ENCODE peak calls at places on chromosomes 1 and 21, in six cellular contexts. One of them, this sample, is unnamed.

GRCh38 chr1:191490303-191490702 is 668.0 kb upstream of the RGS18 start:
- DNase-seq in Daoy: no peak
- DNase-seq in HAP-1: no peak
- DNase-seq in breast epithelium: no peak
- DNase-seq in activated CD4-positive, CD25-positive, alpha-beta regulatory T cell treated with anti-CD3 and anti-CD28 coated beads, Interleukin-2, amount 50 U/mL, for 16 hours: no peak
- DNase-seq in stimulated activated CD8-positive, alpha-beta memory T cell treated with anti-CD3 and anti-CD28 coated beads, Interleukin-7, amount 100 ng/mL, for 48 hours: no peak
- DNase-seq in this sample: no peak

GRCh38 chr1:84969489-84970250 is 27.2 kb downstream of the MCOLN2 start:
- DNase-seq in Daoy: no peak
- DNase-seq in HAP-1: no peak
- DNase-seq in breast epithelium: no peak
- DNase-seq in activated CD4-positive, CD25-positive, alpha-beta regulatory T cell treated with anti-CD3 and anti-CD28 coated beads, Interleukin-2, amount 50 U/mL, for 16 hours: no peak
- DNase-seq in stimulated activated CD8-positive, alpha-beta memory T cell treated with anti-CD3 and anti-CD28 coated beads, Interleukin-7, amount 100 ng/mL, for 48 hours: peak
- DNase-seq in this sample: no peak

GRCh38 chr1:169788402-169788801 is 6.3 kb downstream of the METTL18 start:
- DNase-seq in Daoy: no peak
- DNase-seq in HAP-1: no peak
- DNase-seq in breast epithelium: no peak
- DNase-seq in activated CD4-positive, CD25-positive, alpha-beta regulatory T cell treated with anti-CD3 and anti-CD28 coated beads, Interleukin-2, amount 50 U/mL, for 16 hours: no peak
- DNase-seq in stimulated activated CD8-positive, alpha-beta memory T cell treated with anti-CD3 and anti-CD28 coated beads, Interleukin-7, amount 100 ng/mL, for 48 hours: no peak
- DNase-seq in this sample: no peak

GRCh38 chr1:60895167-60896124 is 186.9 kb upstream of the NFIA start:
- DNase-seq in Daoy: no peak
- DNase-seq in HAP-1: no peak
- DNase-seq in breast epithelium: no peak
- DNase-seq in activated CD4-positive, CD25-positive, alpha-beta regulatory T cell treated with anti-CD3 and anti-CD28 coated beads, Interleukin-2, amount 50 U/mL, for 16 hours: no peak
- DNase-seq in stimulated activated CD8-positive, alpha-beta memory T cell treated with anti-CD3 and anti-CD28 coated beads, Interleukin-7, amount 100 ng/mL, for 48 hours: no peak
- DNase-seq in this sample: no peak

GRCh38 chr1:99560192-99561040 is 85.5 kb upstream of the PALMD start:
- DNase-seq in Daoy: no peak
- DNase-seq in HAP-1: no peak
- DNase-seq in breast epithelium: no peak
- DNase-seq in activated CD4-positive, CD25-positive, alpha-beta regulatory T cell treated with anti-CD3 and anti-CD28 coated beads, Interleukin-2, amount 50 U/mL, for 16 hours: no peak
- DNase-seq in stimulated activated CD8-positive, alpha-beta memory T cell treated with anti-CD3 and anti-CD28 coated beads, Interleukin-7, amount 100 ng/mL, for 48 hours: no peak
- DNase-seq in this sample: no peak

GRCh38 chr1:206535853-206536188 is 28.5 kb downstream of the RASSF5 start:
- DNase-seq in Daoy: no peak
- DNase-seq in HAP-1: no peak
- DNase-seq in breast epithelium: no peak
- DNase-seq in activated CD4-positive, CD25-positive, alpha-beta regulatory T cell treated with anti-CD3 and anti-CD28 coated beads, Interleukin-2, amount 50 U/mL, for 16 hours: no peak
- DNase-seq in stimulated activated CD8-positive, alpha-beta memory T cell treated with anti-CD3 and anti-CD28 coated beads, Interleukin-7, amount 100 ng/mL, for 48 hours: no peak
- DNase-seq in this sample: no peak

GRCh38 chr1:66383168-66383567 is 150.8 kb upstream of the SGIP1 start:
- DNase-seq in Daoy: no peak
- DNase-seq in HAP-1: no peak
- DNase-seq in breast epithelium: no peak
- DNase-seq in activated CD4-positive, CD25-positive, alpha-beta regulatory T cell treated with anti-CD3 and anti-CD28 coated beads, Interleukin-2, amount 50 U/mL, for 16 hours: no peak
- DNase-seq in stimulated activated CD8-positive, alpha-beta memory T cell treated with anti-CD3 and anti-CD28 coated beads, Interleukin-7, amount 100 ng/mL, for 48 hours: no peak
- DNase-seq in this sample: no peak

GRCh38 chr21:44618504-44618903 is 6.6 kb downstream of the KRTAP10-8 start:
- DNase-seq in Daoy: no peak
- DNase-seq in HAP-1: no peak
- DNase-seq in breast epithelium: no peak
- DNase-seq in activated CD4-positive, CD25-positive, alpha-beta regulatory T cell treated with anti-CD3 and anti-CD28 coated beads, Interleukin-2, amount 50 U/mL, for 16 hours: no peak
- DNase-seq in stimulated activated CD8-positive, alpha-beta memory T cell treated with anti-CD3 and anti-CD28 coated beads, Interleukin-7, amount 100 ng/mL, for 48 hours: no peak
- DNase-seq in this sample: no peak

GRCh38 chr1:43225168-43225567 is 44.6 kb upstream of the TMEM125 start:
- DNase-seq in Daoy: peak
- DNase-seq in HAP-1: no peak
- DNase-seq in breast epithelium: no peak
- DNase-seq in activated CD4-positive, CD25-positive, alpha-beta regulatory T cell treated with anti-CD3 and anti-CD28 coated beads, Interleukin-2, amount 50 U/mL, for 16 hours: no peak
- DNase-seq in stimulated activated CD8-positive, alpha-beta memory T cell treated with anti-CD3 and anti-CD28 coated beads, Interleukin-7, amount 100 ng/mL, for 48 hours: no peak
- DNase-seq in this sample: no peak

GRCh38 chr1:1540015-1540816 is at the start of gene TMEM240:
- DNase-seq in Daoy: peak
- DNase-seq in HAP-1: no peak
- DNase-seq in breast epithelium: peak
- DNase-seq in activated CD4-positive, CD25-positive, alpha-beta regulatory T cell treated with anti-CD3 and anti-CD28 coated beads, Interleukin-2, amount 50 U/mL, for 16 hours: no peak
- DNase-seq in stimulated activated CD8-positive, alpha-beta memory T cell treated with anti-CD3 and anti-CD28 coated beads, Interleukin-7, amount 100 ng/mL, for 48 hours: peak
- DNase-seq in this sample: peak

GRCh38 chr1:151156515-151156819 is at the start of gene TNFAIP8L2:
- DNase-seq in Daoy: no peak
- DNase-seq in HAP-1: no peak
- DNase-seq in breast epithelium: no peak
- DNase-seq in activated CD4-positive, CD25-positive, alpha-beta regulatory T cell treated with anti-CD3 and anti-CD28 coated beads, Interleukin-2, amount 50 U/mL, for 16 hours: peak
- DNase-seq in stimulated activated CD8-positive, alpha-beta memory T cell treated with anti-CD3 and anti-CD28 coated beads, Interleukin-7, amount 100 ng/mL, for 48 hours: peak
- DNase-seq in this sample: no peak

GRCh38 chr21:41620982-41621381 is 113.0 kb upstream of the TMPRSS2 start:
- DNase-seq in Daoy: no peak
- DNase-seq in HAP-1: no peak
- DNase-seq in breast epithelium: no peak
- DNase-seq in activated CD4-positive, CD25-positive, alpha-beta regulatory T cell treated with anti-CD3 and anti-CD28 coated beads, Interleukin-2, amount 50 U/mL, for 16 hours: no peak
- DNase-seq in stimulated activated CD8-positive, alpha-beta memory T cell treated with anti-CD3 and anti-CD28 coated beads, Interleukin-7, amount 100 ng/mL, for 48 hours: no peak
- DNase-seq in this sample: no peak

GRCh38 chr21:34807881-34808568 is 139.2 kb downstream of the CLIC6 start:
- DNase-seq in Daoy: peak
- DNase-seq in HAP-1: no peak
- DNase-seq in breast epithelium: no peak
- DNase-seq in activated CD4-positive, CD25-positive, alpha-beta regulatory T cell treated with anti-CD3 and anti-CD28 coated beads, Interleukin-2, amount 50 U/mL, for 16 hours: peak
- DNase-seq in stimulated activated CD8-positive, alpha-beta memory T cell treated with anti-CD3 and anti-CD28 coated beads, Interleukin-7, amount 100 ng/mL, for 48 hours: peak
- DNase-seq in this sample: no peak

GRCh38 chr1:89780721-89781120 is 40.1 kb upstream of the LRRC8D start:
- DNase-seq in Daoy: peak
- DNase-seq in HAP-1: peak
- DNase-seq in breast epithelium: no peak
- DNase-seq in activated CD4-positive, CD25-positive, alpha-beta regulatory T cell treated with anti-CD3 and anti-CD28 coated beads, Interleukin-2, amount 50 U/mL, for 16 hours: no peak
- DNase-seq in stimulated activated CD8-positive, alpha-beta memory T cell treated with anti-CD3 and anti-CD28 coated beads, Interleukin-7, amount 100 ng/mL, for 48 hours: no peak
- DNase-seq in this sample: no peak

GRCh38 chr1:217133958-217134856 is 411.0 kb upstream of the ESRRG start:
- DNase-seq in Daoy: peak
- DNase-seq in HAP-1: no peak
- DNase-seq in breast epithelium: no peak
- DNase-seq in activated CD4-positive, CD25-positive, alpha-beta regulatory T cell treated with anti-CD3 and anti-CD28 coated beads, Interleukin-2, amount 50 U/mL, for 16 hours: no peak
- DNase-seq in stimulated activated CD8-positive, alpha-beta memory T cell treated with anti-CD3 and anti-CD28 coated beads, Interleukin-7, amount 100 ng/mL, for 48 hours: no peak
- DNase-seq in this sample: no peak

GRCh38 chr21:35257413-35257812 is 208.3 kb upstream of the RUNX1 start:
- DNase-seq in Daoy: peak
- DNase-seq in HAP-1: no peak
- DNase-seq in breast epithelium: no peak
- DNase-seq in activated CD4-positive, CD25-positive, alpha-beta regulatory T cell treated with anti-CD3 and anti-CD28 coated beads, Interleukin-2, amount 50 U/mL, for 16 hours: no peak
- DNase-seq in stimulated activated CD8-positive, alpha-beta memory T cell treated with anti-CD3 and anti-CD28 coated beads, Interleukin-7, amount 100 ng/mL, for 48 hours: no peak
- DNase-seq in this sample: peak

GRCh38 chr1:21594935-21595897 is 73.9 kb downstream of the RAP1GAP start:
- DNase-seq in Daoy: peak
- DNase-seq in HAP-1: peak
- DNase-seq in breast epithelium: no peak
- DNase-seq in activated CD4-positive, CD25-positive, alpha-beta regulatory T cell treated with anti-CD3 and anti-CD28 coated beads, Interleukin-2, amount 50 U/mL, for 16 hours: peak
- DNase-seq in stimulated activated CD8-positive, alpha-beta memory T cell treated with anti-CD3 and anti-CD28 coated beads, Interleukin-7, amount 100 ng/mL, for 48 hours: peak
- DNase-seq in this sample: peak

GRCh38 chr1:86151427-86151826 is 5.1 kb downstream of the COL24A1 start:
- DNase-seq in Daoy: no peak
- DNase-seq in HAP-1: no peak
- DNase-seq in breast epithelium: no peak
- DNase-seq in activated CD4-positive, CD25-positive, alpha-beta regulatory T cell treated with anti-CD3 and anti-CD28 coated beads, Interleukin-2, amount 50 U/mL, for 16 hours: no peak
- DNase-seq in stimulated activated CD8-positive, alpha-beta memory T cell treated with anti-CD3 and anti-CD28 coated beads, Interleukin-7, amount 100 ng/mL, for 48 hours: no peak
- DNase-seq in this sample: no peak

GRCh38 chr21:39001341-39001740 is 181.9 kb downstream of the PSMG1 start:
- DNase-seq in Daoy: no peak
- DNase-seq in HAP-1: no peak
- DNase-seq in breast epithelium: no peak
- DNase-seq in activated CD4-positive, CD25-positive, alpha-beta regulatory T cell treated with anti-CD3 and anti-CD28 coated beads, Interleukin-2, amount 50 U/mL, for 16 hours: no peak
- DNase-seq in stimulated activated CD8-positive, alpha-beta memory T cell treated with anti-CD3 and anti-CD28 coated beads, Interleukin-7, amount 100 ng/mL, for 48 hours: no peak
- DNase-seq in this sample: no peak

GRCh38 chr1:161098161-161099068 is at the start of gene KLHDC9:
- DNase-seq in Daoy: peak
- DNase-seq in HAP-1: no peak
- DNase-seq in breast epithelium: peak
- DNase-seq in activated CD4-positive, CD25-positive, alpha-beta regulatory T cell treated with anti-CD3 and anti-CD28 coated beads, Interleukin-2, amount 50 U/mL, for 16 hours: peak
- DNase-seq in stimulated activated CD8-positive, alpha-beta memory T cell treated with anti-CD3 and anti-CD28 coated beads, Interleukin-7, amount 100 ng/mL, for 48 hours: peak
- DNase-seq in this sample: peak

GRCh38 chr1:185154912-185155513 is 1.7 kb downstream of the TRMT1L start:
- DNase-seq in Daoy: no peak
- DNase-seq in HAP-1: no peak
- DNase-seq in breast epithelium: no peak
- DNase-seq in activated CD4-positive, CD25-positive, alpha-beta regulatory T cell treated with anti-CD3 and anti-CD28 coated beads, Interleukin-2, amount 50 U/mL, for 16 hours: no peak
- DNase-seq in stimulated activated CD8-positive, alpha-beta memory T cell treated with anti-CD3 and anti-CD28 coated beads, Interleukin-7, amount 100 ng/mL, for 48 hours: no peak
- DNase-seq in this sample: no peak

GRCh38 chr1:215833936-215834729 is 267.0 kb downstream of the KCTD3 start:
- DNase-seq in Daoy: no peak
- DNase-seq in HAP-1: peak
- DNase-seq in breast epithelium: no peak
- DNase-seq in activated CD4-positive, CD25-positive, alpha-beta regulatory T cell treated with anti-CD3 and anti-CD28 coated beads, Interleukin-2, amount 50 U/mL, for 16 hours: no peak
- DNase-seq in stimulated activated CD8-positive, alpha-beta memory T cell treated with anti-CD3 and anti-CD28 coated beads, Interleukin-7, amount 100 ng/mL, for 48 hours: no peak
- DNase-seq in this sample: no peak